ENCODE peak calls at places on chromosome 2, in seven cellular contexts. A is heart right ventricle; U is NCI-H1417; I is stimulated activated CD8-positive, alpha-beta memory T cell treated with anti-CD3 and anti-CD28 coated beads, Interleukin-7, amount 100 ng/mL, for 4 hours; R is EL; M is activated T-helper 1 cell treated with Interleukin-2 at 50 U/mL for 16 hours; G is A549. X is an unnamed sample.

GRCh38 chr2:237687666-237688065 is 60.3 kb downstream of the LRRFIP1 start:
- DNase-seq in A (peak; percentile 70), U (no peak), I (peak; percentile 85), R (peak; percentile 99), M (peak; percentile 72), G (no peak), X (peak; percentile 99)

GRCh38 chr2:58237741-58238140 is 3.4 kb downstream of the FANCL start:
- DNase-seq in A (no peak), U (no peak), I (no peak), R (no peak), M (no peak), G (no peak), X (no peak)

GRCh38 chr2:230758566-230759480 is 46.2 kb downstream of the CAB39 start:
- DNase-seq in A (no peak), U (no peak), I (no peak), R (peak; percentile 77), M (no peak), G (no peak), X (peak; percentile 29)

GRCh38 chr2:219073413-219074129 is 12.8 kb upstream of the IHH start:
- DNase-seq in A (no peak), U (peak; percentile 14), I (no peak), R (peak; percentile 58), M (no peak), G (peak; percentile 26), X (peak; percentile 60)

GRCh38 chr2:205376071-205376470 is 306.2 kb upstream of the NRP2 start:
- DNase-seq in A (no peak), U (no peak), I (no peak), R (no peak), M (no peak), G (no peak), X (no peak)

GRCh38 chr2:219058541-219059374 is 2.0 kb downstream of the IHH start:
- DNase-seq in A (peak; percentile 62), U (no peak), I (no peak), R (peak; percentile 30), M (no peak), G (no peak), X (no peak)

GRCh38 chr2:161905389-161906046 is 168.5 kb downstream of the DPP4 start:
- DNase-seq in A (no peak), U (peak; percentile 87), I (no peak), R (peak; percentile 55), M (no peak), G (no peak), X (no peak)

GRCh38 chr2:2701176-2701781 is 370.2 kb upstream of the MYT1L start:
- DNase-seq in A (no peak), U (no peak), I (no peak), R (no peak), M (no peak), G (no peak), X (no peak)

GRCh38 chr2:58428553-58429284 is 187.6 kb upstream of the FANCL start:
- DNase-seq in A (no peak), U (peak; percentile 77), I (no peak), R (no peak), M (no peak), G (peak; percentile 21), X (no peak)

GRCh38 chr2:10039658-10040410 is 3.5 kb upstream of the KLF11 start:
- DNase-seq in A (peak; percentile 47), U (no peak), I (no peak), R (no peak), M (no peak), G (no peak), X (no peak)

X was measured in brain microvascular endothelial cell.